ENCODE peak calls at places on chromosomes 11 and 22, in eight cellular contexts. One of them, this sample, is unnamed.

GRCh38 chr11:27440090-27440489 is 32.5 kb downstream of the LGR4 start:
- DNase-seq in brain microvascular endothelial cell: no peak
- DNase-seq in H7: no peak
- DNase-seq in choroid plexus epithelial cell: no peak
- DNase-seq in lung: no peak
- DNase-seq in CD4-positive, CD25-positive, alpha-beta regulatory T cell: no peak
- DNase-seq in MG63: no peak
- DNase-seq in cardiac fibroblast: no peak
- DNase-seq in this sample: no peak

GRCh38 chr22:43946391-43946680 is 8.9 kb upstream of the SAMM50 start:
- DNase-seq in brain microvascular endothelial cell: no peak
- DNase-seq in H7: peak; percentile 49
- DNase-seq in choroid plexus epithelial cell: peak; percentile 53
- DNase-seq in lung: no peak
- DNase-seq in CD4-positive, CD25-positive, alpha-beta regulatory T cell: no peak
- DNase-seq in MG63: no peak
- DNase-seq in cardiac fibroblast: no peak
- DNase-seq in this sample: no peak

GRCh38 chr11:124657922-124658321 is 15.6 kb downstream of the SIAE start:
- DNase-seq in brain microvascular endothelial cell: no peak
- DNase-seq in H7: no peak
- DNase-seq in choroid plexus epithelial cell: peak; percentile 50
- DNase-seq in lung: no peak
- DNase-seq in CD4-positive, CD25-positive, alpha-beta regulatory T cell: no peak
- DNase-seq in MG63: no peak
- DNase-seq in cardiac fibroblast: no peak
- DNase-seq in this sample: no peak

GRCh38 chr11:106763516-106763915 is 254.8 kb downstream of the GUCY1A2 start:
- DNase-seq in brain microvascular endothelial cell: no peak
- DNase-seq in H7: no peak
- DNase-seq in choroid plexus epithelial cell: no peak
- DNase-seq in lung: no peak
- DNase-seq in CD4-positive, CD25-positive, alpha-beta regulatory T cell: no peak
- DNase-seq in MG63: no peak
- DNase-seq in cardiac fibroblast: no peak
- DNase-seq in this sample: no peak

GRCh38 chr11:83195176-83195531 is 1.6 kb downstream of the ANKRD42 start:
- DNase-seq in brain microvascular endothelial cell: no peak
- DNase-seq in H7: no peak
- DNase-seq in choroid plexus epithelial cell: peak; percentile 13
- DNase-seq in lung: no peak
- DNase-seq in CD4-positive, CD25-positive, alpha-beta regulatory T cell: no peak
- DNase-seq in MG63: no peak
- DNase-seq in cardiac fibroblast: no peak
- DNase-seq in this sample: no peak

GRCh38 chr11:10307022-10307410 is 2.1 kb downstream of the ADM start:
- DNase-seq in brain microvascular endothelial cell: no peak
- DNase-seq in H7: no peak
- DNase-seq in choroid plexus epithelial cell: no peak
- DNase-seq in lung: no peak
- DNase-seq in CD4-positive, CD25-positive, alpha-beta regulatory T cell: no peak
- DNase-seq in MG63: no peak
- DNase-seq in cardiac fibroblast: no peak
- DNase-seq in this sample: peak; percentile 78

GRCh38 chr22:36773935-36774334 is 2.0 kb downstream of the IFT27 start:
- DNase-seq in brain microvascular endothelial cell: peak; percentile 19
- DNase-seq in H7: peak; percentile 41
- DNase-seq in choroid plexus epithelial cell: peak; percentile 69
- DNase-seq in lung: no peak
- DNase-seq in CD4-positive, CD25-positive, alpha-beta regulatory T cell: peak; percentile 30
- DNase-seq in MG63: no peak
- DNase-seq in cardiac fibroblast: peak; percentile 59
- DNase-seq in this sample: no peak

GRCh38 chr11:11171285-11171684 is 181.8 kb downstream of the CSNK2A3 start:
- DNase-seq in brain microvascular endothelial cell: peak; percentile 22
- DNase-seq in H7: no peak
- DNase-seq in choroid plexus epithelial cell: no peak
- DNase-seq in lung: no peak
- DNase-seq in CD4-positive, CD25-positive, alpha-beta regulatory T cell: no peak
- DNase-seq in MG63: no peak
- DNase-seq in cardiac fibroblast: no peak
- DNase-seq in this sample: no peak

GRCh38 chr11:89613916-89614315 is 96.2 kb upstream of the TRIM77 start:
- DNase-seq in brain microvascular endothelial cell: no peak
- DNase-seq in H7: no peak
- DNase-seq in choroid plexus epithelial cell: no peak
- DNase-seq in lung: no peak
- DNase-seq in CD4-positive, CD25-positive, alpha-beta regulatory T cell: no peak
- DNase-seq in MG63: no peak
- DNase-seq in cardiac fibroblast: no peak
- DNase-seq in this sample: no peak

GRCh38 chr22:21633481-21633880 is 921 bp downstream of the CCDC116 start:
- DNase-seq in brain microvascular endothelial cell: no peak
- DNase-seq in H7: peak; percentile 30
- DNase-seq in choroid plexus epithelial cell: no peak
- DNase-seq in lung: no peak
- DNase-seq in CD4-positive, CD25-positive, alpha-beta regulatory T cell: no peak
- DNase-seq in MG63: no peak
- DNase-seq in cardiac fibroblast: no peak
- DNase-seq in this sample: no peak

GRCh38 chr11:113192121-113192925 is 122.1 kb upstream of the TTC12 start:
- DNase-seq in brain microvascular endothelial cell: no peak
- DNase-seq in H7: peak; percentile 34
- DNase-seq in choroid plexus epithelial cell: no peak
- DNase-seq in lung: no peak
- DNase-seq in CD4-positive, CD25-positive, alpha-beta regulatory T cell: no peak
- DNase-seq in MG63: no peak
- DNase-seq in cardiac fibroblast: no peak
- DNase-seq in this sample: no peak

GRCh38 chr11:9974375-9974774 is 310.5 kb downstream of the SWAP70 start:
- DNase-seq in brain microvascular endothelial cell: no peak
- DNase-seq in H7: no peak
- DNase-seq in choroid plexus epithelial cell: no peak
- DNase-seq in lung: no peak
- DNase-seq in CD4-positive, CD25-positive, alpha-beta regulatory T cell: no peak
- DNase-seq in MG63: no peak
- DNase-seq in cardiac fibroblast: no peak
- DNase-seq in this sample: no peak

GRCh38 chr11:8090756-8091155 is 9.7 kb downstream of the TUB start:
- DNase-seq in brain microvascular endothelial cell: peak; percentile 37
- DNase-seq in H7: peak; percentile 90
- DNase-seq in choroid plexus epithelial cell: peak; percentile 59
- DNase-seq in lung: no peak
- DNase-seq in CD4-positive, CD25-positive, alpha-beta regulatory T cell: peak; percentile 27
- DNase-seq in MG63: no peak
- DNase-seq in cardiac fibroblast: peak; percentile 40
- DNase-seq in this sample: no peak

GRCh38 chr11:20162824-20163777 is 2.8 kb upstream of the DBX1 start:
- DNase-seq in brain microvascular endothelial cell: peak; percentile 12
- DNase-seq in H7: peak; percentile 83
- DNase-seq in choroid plexus epithelial cell: peak; percentile 33
- DNase-seq in lung: no peak
- DNase-seq in CD4-positive, CD25-positive, alpha-beta regulatory T cell: peak; percentile 8
- DNase-seq in MG63: peak; percentile 32
- DNase-seq in cardiac fibroblast: peak; percentile 29
- DNase-seq in this sample: no peak

GRCh38 chr11:28727254-28727653 is 619.1 kb downstream of the METTL15 start:
- DNase-seq in brain microvascular endothelial cell: no peak
- DNase-seq in H7: no peak
- DNase-seq in choroid plexus epithelial cell: peak; percentile 17
- DNase-seq in lung: no peak
- DNase-seq in CD4-positive, CD25-positive, alpha-beta regulatory T cell: no peak
- DNase-seq in MG63: no peak
- DNase-seq in cardiac fibroblast: no peak
- DNase-seq in this sample: no peak

GRCh38 chr11:78834886-78835285 is 260.2 kb upstream of the NARS2 start:
- DNase-seq in brain microvascular endothelial cell: no peak
- DNase-seq in H7: no peak
- DNase-seq in choroid plexus epithelial cell: no peak
- DNase-seq in lung: no peak
- DNase-seq in CD4-positive, CD25-positive, alpha-beta regulatory T cell: no peak
- DNase-seq in MG63: no peak
- DNase-seq in cardiac fibroblast: no peak
- DNase-seq in this sample: no peak

GRCh38 chr11:61293869-61294716 is 1.0 kb downstream of the VWCE start:
- DNase-seq in brain microvascular endothelial cell: peak; percentile 34
- DNase-seq in H7: peak; percentile 83
- DNase-seq in choroid plexus epithelial cell: peak; percentile 76
- DNase-seq in lung: no peak
- DNase-seq in CD4-positive, CD25-positive, alpha-beta regulatory T cell: peak; percentile 24
- DNase-seq in MG63: peak; percentile 43
- DNase-seq in cardiac fibroblast: peak; percentile 70
- DNase-seq in this sample: no peak

GRCh38 chr11:13963169-13963948 is 836 bp downstream of the SPON1 start:
- DNase-seq in brain microvascular endothelial cell: no peak
- DNase-seq in H7: peak; percentile 76
- DNase-seq in choroid plexus epithelial cell: peak; percentile 2
- DNase-seq in lung: no peak
- DNase-seq in CD4-positive, CD25-positive, alpha-beta regulatory T cell: peak; percentile 30
- DNase-seq in MG63: no peak
- DNase-seq in cardiac fibroblast: peak; percentile 27
- DNase-seq in this sample: no peak

GRCh38 chr11:2666828-2667570 is 32.8 kb downstream of the KCNQ1OT1 start:
- DNase-seq in brain microvascular endothelial cell: no peak
- DNase-seq in H7: no peak
- DNase-seq in choroid plexus epithelial cell: no peak
- DNase-seq in lung: no peak
- DNase-seq in CD4-positive, CD25-positive, alpha-beta regulatory T cell: no peak
- DNase-seq in MG63: no peak
- DNase-seq in cardiac fibroblast: no peak
- DNase-seq in this sample: no peak

GRCh38 chr11:118883368-118884071 is at the start of gene CXCR5:
- DNase-seq in brain microvascular endothelial cell: peak; percentile 26
- DNase-seq in H7: peak; percentile 52
- DNase-seq in choroid plexus epithelial cell: peak; percentile 46
- DNase-seq in lung: no peak
- DNase-seq in CD4-positive, CD25-positive, alpha-beta regulatory T cell: peak; percentile 65
- DNase-seq in MG63: no peak
- DNase-seq in cardiac fibroblast: no peak
- DNase-seq in this sample: no peak

GRCh38 chr11:133234883-133235282 is 297.4 kb downstream of the OPCML start:
- DNase-seq in brain microvascular endothelial cell: no peak
- DNase-seq in H7: no peak
- DNase-seq in choroid plexus epithelial cell: no peak
- DNase-seq in lung: no peak
- DNase-seq in CD4-positive, CD25-positive, alpha-beta regulatory T cell: no peak
- DNase-seq in MG63: no peak
- DNase-seq in cardiac fibroblast: no peak
- DNase-seq in this sample: no peak

GRCh38 chr11:68741536-68741935 is 9.8 kb downstream of the TESMIN start:
- DNase-seq in brain microvascular endothelial cell: peak; percentile 4
- DNase-seq in H7: no peak
- DNase-seq in choroid plexus epithelial cell: no peak
- DNase-seq in lung: no peak
- DNase-seq in CD4-positive, CD25-positive, alpha-beta regulatory T cell: no peak
- DNase-seq in MG63: no peak
- DNase-seq in cardiac fibroblast: no peak
- DNase-seq in this sample: no peak

GRCh38 chr11:10285148-10285802 is 8.7 kb downstream of the SBF2 start:
- DNase-seq in brain microvascular endothelial cell: no peak
- DNase-seq in H7: no peak
- DNase-seq in choroid plexus epithelial cell: no peak
- DNase-seq in lung: no peak
- DNase-seq in CD4-positive, CD25-positive, alpha-beta regulatory T cell: no peak
- DNase-seq in MG63: no peak
- DNase-seq in cardiac fibroblast: no peak
- DNase-seq in this sample: no peak

GRCh38 chr22:26551568-26551967 is 38.4 kb downstream of the TPST2 start:
- DNase-seq in brain microvascular endothelial cell: no peak
- DNase-seq in H7: no peak
- DNase-seq in choroid plexus epithelial cell: no peak
- DNase-seq in lung: no peak
- DNase-seq in CD4-positive, CD25-positive, alpha-beta regulatory T cell: no peak
- DNase-seq in MG63: no peak
- DNase-seq in cardiac fibroblast: no peak
- DNase-seq in this sample: no peak
- H3K4me3 ChIP-seq in brain microvascular endothelial cell: no peak overlapping the region
- H3K4me3 ChIP-seq in H7: no peak overlapping the region
- H3K4me3 ChIP-seq in choroid plexus epithelial cell: no peak overlapping the region
- H3K4me3 ChIP-seq in lung: no peak overlapping the region
- H3K4me3 ChIP-seq in CD4-positive, CD25-positive, alpha-beta regulatory T cell: no peak overlapping the region
- H3K4me3 ChIP-seq in MG63: no peak overlapping the region
- H3K4me3 ChIP-seq in cardiac fibroblast: no peak overlapping the region
- H3K4me3 ChIP-seq in this sample: no peak overlapping the region

DNA sequence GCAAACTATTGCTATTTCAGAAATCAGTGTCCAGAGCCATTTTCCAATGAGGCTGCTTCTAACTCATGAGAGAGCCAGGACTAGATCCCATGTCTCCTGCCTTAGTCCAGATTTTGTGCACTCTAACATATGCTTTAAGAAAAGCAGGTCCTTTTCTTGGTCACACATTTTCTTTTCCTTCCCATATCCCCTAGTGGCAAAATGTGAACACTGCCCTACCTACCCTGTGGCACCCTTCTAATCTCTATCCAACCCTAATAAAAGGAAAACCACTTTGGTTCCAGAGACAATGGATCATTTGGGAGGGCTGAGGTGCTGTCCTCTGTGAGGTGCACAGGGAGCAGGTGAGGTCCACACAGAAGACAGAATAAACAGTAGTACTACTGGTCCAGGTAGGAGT is 72.0 kb upstream of the DDI1 start:
- DNase-seq in brain microvascular endothelial cell: no peak
- DNase-seq in H7: no peak
- DNase-seq in choroid plexus epithelial cell: no peak
- DNase-seq in lung: no peak
- DNase-seq in CD4-positive, CD25-positive, alpha-beta regulatory T cell: no peak
- DNase-seq in MG63: no peak
- DNase-seq in cardiac fibroblast: no peak
- DNase-seq in this sample: no peak
- H3K4me3 ChIP-seq in brain microvascular endothelial cell: no peak overlapping the region
- H3K4me3 ChIP-seq in H7: no peak overlapping the region
- H3K4me3 ChIP-seq in choroid plexus epithelial cell: no peak overlapping the region
- H3K4me3 ChIP-seq in lung: no peak overlapping the region
- H3K4me3 ChIP-seq in CD4-positive, CD25-positive, alpha-beta regulatory T cell: no peak overlapping the region
- H3K4me3 ChIP-seq in MG63: no peak overlapping the region
- H3K4me3 ChIP-seq in cardiac fibroblast: no peak overlapping the region
- H3K4me3 ChIP-seq in this sample: no peak overlapping the region

GRCh38 chr11:95792700-95793099 is 2.4 kb downstream of the CEP57 start:
- DNase-seq in brain microvascular endothelial cell: no peak
- DNase-seq in H7: no peak
- DNase-seq in choroid plexus epithelial cell: no peak
- DNase-seq in lung: no peak
- DNase-seq in CD4-positive, CD25-positive, alpha-beta regulatory T cell: no peak
- DNase-seq in MG63: no peak
- DNase-seq in cardiac fibroblast: no peak
- DNase-seq in this sample: no peak
- H3K4me3 ChIP-seq in brain microvascular endothelial cell: no peak overlapping the region
- H3K4me3 ChIP-seq in H7: no peak overlapping the region
- H3K4me3 ChIP-seq in choroid plexus epithelial cell: no peak overlapping the region
- H3K4me3 ChIP-seq in lung: no peak overlapping the region
- H3K4me3 ChIP-seq in CD4-positive, CD25-positive, alpha-beta regulatory T cell: peak overlapping the region; percentile 92
- H3K4me3 ChIP-seq in MG63: no peak overlapping the region
- H3K4me3 ChIP-seq in cardiac fibroblast: no peak overlapping the region
- H3K4me3 ChIP-seq in this sample: no peak overlapping the region

DNA sequence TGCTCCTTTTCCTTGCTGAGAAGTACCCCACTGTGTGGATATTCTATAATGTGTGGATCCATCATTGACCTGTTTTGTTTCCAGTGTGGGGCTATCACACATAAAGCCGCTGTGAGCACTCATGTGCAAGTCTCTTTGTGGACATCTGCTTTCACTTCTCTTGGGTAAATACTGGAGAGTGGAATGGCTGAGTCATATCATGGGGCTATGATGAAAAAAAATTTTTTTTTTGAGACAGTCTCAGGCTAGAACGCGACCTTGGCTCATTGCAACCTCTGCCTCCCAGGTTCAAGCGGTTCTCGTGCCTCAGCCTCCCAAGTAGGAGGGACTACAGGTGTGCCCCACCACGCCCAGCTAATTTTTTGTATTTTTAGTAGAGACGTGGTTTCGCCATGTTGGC is 7.7 kb upstream of the FAM118A start:
- DNase-seq in brain microvascular endothelial cell: peak; percentile 67
- DNase-seq in H7: no peak
- DNase-seq in choroid plexus epithelial cell: peak; percentile 92
- DNase-seq in lung: no peak
- DNase-seq in CD4-positive, CD25-positive, alpha-beta regulatory T cell: no peak
- DNase-seq in MG63: peak; percentile 30
- DNase-seq in cardiac fibroblast: peak; percentile 49
- DNase-seq in this sample: no peak
- H3K4me3 ChIP-seq in brain microvascular endothelial cell: no peak overlapping the region
- H3K4me3 ChIP-seq in H7: no peak overlapping the region
- H3K4me3 ChIP-seq in choroid plexus epithelial cell: peak overlapping the region; percentile 23
- H3K4me3 ChIP-seq in lung: no peak overlapping the region
- H3K4me3 ChIP-seq in CD4-positive, CD25-positive, alpha-beta regulatory T cell: no peak overlapping the region
- H3K4me3 ChIP-seq in MG63: no peak overlapping the region
- H3K4me3 ChIP-seq in cardiac fibroblast: no peak overlapping the region
- H3K4me3 ChIP-seq in this sample: no peak overlapping the region